ENCODE peak calls at places on chromosome 22, in eight cellular contexts. M is heart left ventricle, Z is ovary, A is HCT116, I is IMR-90, N is uterus, O is breast epithelium, B is Peyer's patch. P is an unnamed sample.

GRCh38 chr22:24303007-24303406 is 32.4 kb downstream of the SPECC1L start:
- DNase-seq in M (no peak), Z (no peak), A (no peak), I (no peak), N (no peak), O (no peak), B (no peak), P (no peak)

GRCh38 chr22:28111501-28111900 is 192.4 kb upstream of the PITPNB start:
- DNase-seq in M (no peak), Z (no peak), A (no peak), I (no peak), N (no peak), O (no peak), B (no peak), P (no peak)

GRCh38 chr22:39149915-39150847 is 2.3 kb downstream of the CBX7 start:
- DNase-seq in M (peak; percentile 24), Z (peak; percentile 44), A (no peak), I (no peak), N (no peak), O (no peak), B (no peak), P (no peak)

GRCh38 chr22:34102633-34103032 is 182.4 kb upstream of the LARGE1 start:
- DNase-seq in M (no peak), Z (no peak), A (no peak), I (no peak), N (no peak), O (no peak), B (no peak), P (no peak)

GRCh38 chr22:33919591-33920501 is at the start of gene LARGE1:
- DNase-seq in M (peak; percentile 52), Z (peak; percentile 65), A (no peak), I (peak; percentile 20), N (peak; percentile 36), O (peak; percentile 48), B (peak; percentile 41), P (peak; percentile 43)

GRCh38 chr22:33653525-33654063 is 266.7 kb downstream of the LARGE1 start:
- DNase-seq in M (no peak), Z (no peak), A (no peak), I (no peak), N (no peak), O (no peak), B (no peak), P (no peak)

GRCh38 chr22:35352214-35353111 is 28.4 kb upstream of the HMOX1 start:
- DNase-seq in M (peak; percentile 86), Z (no peak), A (no peak), I (no peak), N (peak; percentile 55), O (no peak), B (peak; percentile 86), P (peak; percentile 52)

GRCh38 chr22:43018615-43019014 is 3.7 kb upstream of the PACSIN2 start:
- DNase-seq in M (no peak), Z (no peak), A (no peak), I (no peak), N (no peak), O (no peak), B (no peak), P (no peak)

GRCh38 chr22:50319503-50319951 is 7.3 kb downstream of the DENND6B start:
- DNase-seq in M (no peak), Z (no peak), A (no peak), I (no peak), N (no peak), O (no peak), B (no peak), P (no peak)

GRCh38 chr22:27110985-27111451 is 453.6 kb downstream of the MIAT start:
- DNase-seq in M (no peak), Z (no peak), A (no peak), I (peak; percentile 71), N (no peak), O (no peak), B (no peak), P (no peak)

GRCh38 chr22:39236321-39237275 is 8.2 kb downstream of the PDGFB start:
- DNase-seq in M (peak; percentile 91), Z (no peak), A (no peak), I (no peak), N (no peak), O (no peak), B (peak; percentile 73), P (no peak)

GRCh38 chr22:26461188-26461810 is 22.3 kb downstream of the HPS4 start:
- DNase-seq in M (peak; percentile 53), Z (peak; percentile 40), A (peak; percentile 18), I (peak; percentile 28), N (peak; percentile 44), O (no peak), B (peak; percentile 56), P (peak; percentile 74)

GRCh38 chr22:29167032-29167911 is 38.4 kb upstream of the EMID1 start:
- DNase-seq in M (no peak), Z (no peak), A (no peak), I (no peak), N (no peak), O (no peak), B (peak; percentile 44), P (no peak)

GRCh38 chr22:38320605-38321402 is 3.6 kb upstream of the CSNK1E start:
- DNase-seq in M (no peak), Z (no peak), A (no peak), I (no peak), N (no peak), O (no peak), B (no peak), P (no peak)

GRCh38 chr22:28479912-28480311 is 199.7 kb downstream of the TTC28 start:
- DNase-seq in M (no peak), Z (no peak), A (no peak), I (peak; percentile 27), N (no peak), O (no peak), B (no peak), P (no peak)

GRCh38 chr22:42321908-42322561 is 51.6 kb upstream of the TCF20 start:
- DNase-seq in M (no peak), Z (no peak), A (no peak), I (no peak), N (no peak), O (no peak), B (no peak), P (no peak)

GRCh38 chr22:24553597-24554315 is 1.2 kb downstream of the GUCD1 start:
- DNase-seq in M (peak; percentile 71), Z (peak; percentile 45), A (no peak), I (peak; percentile 40), N (peak; percentile 20), O (no peak), B (no peak), P (peak; percentile 48)

DNA sequence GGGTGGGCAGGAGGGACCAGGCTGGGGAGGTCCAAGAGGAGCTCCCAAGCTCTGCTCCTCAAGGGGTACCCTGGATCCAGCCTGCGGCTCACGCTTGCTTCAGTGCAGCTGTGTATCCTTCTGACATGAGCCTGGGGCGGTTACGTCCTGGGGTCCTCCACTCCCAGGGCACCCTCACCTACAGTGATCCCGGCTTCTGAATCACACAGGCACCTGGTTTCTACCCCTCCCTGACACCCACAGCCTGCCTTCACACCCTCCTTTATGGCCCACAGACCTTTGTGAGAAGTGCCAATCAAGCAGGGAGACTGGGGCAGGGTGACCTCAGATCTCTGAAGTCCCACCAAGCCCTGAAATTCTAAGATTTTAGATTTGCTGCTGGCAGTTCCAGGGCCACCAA is 1.5 kb downstream of the MPST start:
- DNase-seq in M (no peak), Z (no peak), A (no peak), I (no peak), N (no peak), O (no peak), B (no peak), P (no peak)
- H3K27ac ChIP-seq in M (no peak overlapping the region), Z (peak overlapping the region; percentile 83), A (peak overlapping the region; percentile 31), I (no peak overlapping the region), N (peak overlapping the region; percentile 90), O (no peak overlapping the region), B (no peak overlapping the region), P (no peak overlapping the region)

GRCh38 chr22:37234736-37235711 is 9.0 kb downstream of the RAC2 start:
- DNase-seq in M (no peak), Z (no peak), A (no peak), I (no peak), N (no peak), O (no peak), B (peak; percentile 58), P (no peak)
- TF ChIP-seq POLR2A in M (no peak), Z (no peak), A (no peak), I (no peak), N (no peak), O (no peak), B (no peak), P (no peak)

GRCh38 chr22:20245577-20246367 is 22.3 kb downstream of the RTN4R start:
- DNase-seq in M (no peak), Z (no peak), A (no peak), I (no peak), N (no peak), O (no peak), B (no peak), P (no peak)

GRCh38 chr22:20243176-20243544 is 25.0 kb downstream of the RTN4R start:
- DNase-seq in M (no peak), Z (no peak), A (no peak), I (no peak), N (no peak), O (no peak), B (no peak), P (no peak)

GRCh38 chr22:20244744-20245576 is 23.2 kb downstream of the RTN4R start:
- DNase-seq in M (no peak), Z (no peak), A (no peak), I (no peak), N (no peak), O (no peak), B (peak; percentile 61), P (no peak)

GRCh38 chr22:20243545-20244249 is 24.4 kb downstream of the RTN4R start:
- DNase-seq in M (peak; percentile 84), Z (peak; percentile 86), A (no peak), I (peak; percentile 71), N (peak; percentile 84), O (peak; percentile 25), B (peak; percentile 58), P (peak; percentile 89)

DNA sequence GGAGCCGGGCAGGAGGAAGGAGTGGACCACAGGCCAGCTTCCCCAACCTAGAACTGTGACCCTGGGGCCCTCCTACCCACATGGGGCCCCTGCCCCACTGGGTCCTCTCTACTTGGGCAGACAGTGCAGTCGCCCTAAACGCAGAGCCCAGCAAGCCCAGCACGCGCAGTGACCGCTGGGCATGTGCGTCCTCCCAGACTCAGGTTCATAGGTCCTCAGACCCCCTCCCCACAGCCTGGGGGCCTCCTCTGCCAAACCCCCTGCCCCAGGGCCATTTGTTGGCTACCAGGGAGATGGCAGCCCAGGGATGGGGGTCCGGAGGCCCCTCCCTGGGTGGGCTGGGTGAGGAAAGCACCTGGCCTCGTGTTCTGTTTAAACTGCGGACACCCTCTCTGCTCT is 23.9 kb downstream of the RTN4R start:
- DNase-seq in M (no peak), Z (no peak), A (no peak), I (no peak), N (no peak), O (no peak), B (no peak), P (no peak)
- H3K27ac ChIP-seq in M (no peak overlapping the region), Z (no peak overlapping the region), A (no peak overlapping the region), I (no peak overlapping the region), N (no peak overlapping the region), O (no peak overlapping the region), B (peak overlapping the region; percentile 59), P (no peak overlapping the region)

DNA sequence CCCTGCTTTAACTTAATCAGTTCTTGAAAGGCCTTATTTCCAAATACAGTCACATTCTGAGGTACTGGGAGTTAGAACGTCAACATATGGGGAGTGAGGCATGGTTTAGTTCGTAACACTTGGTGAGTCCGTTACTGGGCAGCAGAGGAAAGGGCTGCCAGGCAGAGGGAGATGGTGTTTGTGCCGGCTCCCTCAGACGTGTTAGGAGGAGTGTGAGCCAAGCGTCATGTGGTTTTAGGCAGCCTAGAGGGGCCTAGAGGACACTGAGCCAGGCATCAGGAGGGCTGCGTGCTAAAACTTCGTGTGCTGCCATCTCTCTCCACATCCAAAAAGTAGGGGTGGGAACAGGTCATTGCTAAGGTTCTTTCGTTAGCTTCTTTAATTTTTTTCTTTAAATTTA is 10.2 kb downstream of the BCR start:
- DNase-seq in M (no peak), Z (no peak), A (no peak), I (no peak), N (no peak), O (no peak), B (no peak), P (no peak)
- TF ChIP-seq POLR2A in M (no peak), Z (no peak), A (no peak), I (no peak), N (no peak), O (no peak), B (no peak), P (no peak)